ENCODE peak calls at places on chromosomes 6 and 20, in six cellular contexts. Z, W, L, Q, E and P are unnamed samples.
A peak's percentile ranks its signal among the peaks of the same experiment; 100 is the strongest.

GRCh38 chr20:19265646-19266374 is 53.4 kb downstream of the SLC24A3 start:
- DNase-seq in Z (no peak), W (no peak), L (peak; percentile 42), Q (no peak), E (no peak), P (no peak)

GRCh38 chr20:16020971-16021370 is 552.3 kb downstream of the KIF16B start:
- DNase-seq in Z (no peak), W (no peak), L (peak; percentile 6), Q (no peak), E (no peak), P (no peak)

GRCh38 chr6:99013145-99013544 is 65.4 kb upstream of the FBXL4 start:
- DNase-seq in Z (no peak), W (no peak), L (peak; percentile 72), Q (no peak), E (no peak), P (no peak)

GRCh38 chr20:10540636-10541493 is 105.8 kb downstream of the SLX4IP start:
- DNase-seq in Z (no peak), W (no peak), L (peak; percentile 28), Q (no peak), E (no peak), P (no peak)

GRCh38 chr20:51966296-51966971 is 164.1 kb upstream of the SALL4 start:
- DNase-seq in Z (no peak), W (peak; percentile 34), L (peak; percentile 56), Q (peak; percentile 61), E (no peak), P (peak; percentile 33)

GRCh38 chr6:134452901-134453300 is 135.0 kb upstream of the SGK1 start:
- DNase-seq in Z (no peak), W (no peak), L (no peak), Q (no peak), E (no peak), P (no peak)

GRCh38 chr6:110875548-110876169 is 1.1 kb downstream of the AMD1 start:
- DNase-seq in Z (peak; percentile 48), W (peak; percentile 83), L (peak; percentile 76), Q (peak; percentile 66), E (peak; percentile 74), P (no peak)

GRCh38 chr6:139452176-139452876 is 77.9 kb upstream of the CITED2 start:
- DNase-seq in Z (no peak), W (no peak), L (peak; percentile 25), Q (no peak), E (no peak), P (no peak)

DNA sequence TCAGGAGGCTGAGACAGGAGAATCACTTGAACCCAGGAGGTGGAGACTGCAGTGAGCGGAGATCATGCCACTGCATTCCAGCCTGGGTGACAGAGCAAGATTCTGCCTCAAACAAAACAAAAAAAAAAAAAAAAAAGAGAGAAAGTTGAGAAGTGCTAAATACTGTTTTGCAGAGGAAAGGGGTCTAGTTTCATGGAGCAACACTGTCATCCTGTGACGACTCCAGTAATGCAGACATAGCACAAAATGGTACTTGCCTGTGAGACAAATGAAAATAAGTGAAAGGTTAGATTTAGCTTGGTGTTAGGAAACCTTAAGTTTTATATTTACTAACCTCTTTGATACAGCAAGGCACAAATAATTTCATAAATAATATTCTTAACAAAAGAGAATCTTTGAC is 29.7 kb downstream of the CEP162 start:
- DNase-seq in Z (no peak), W (no peak), L (peak; percentile 13), Q (no peak), E (no peak), P (no peak)
- TF ChIP-seq CTCF in Z (no peak), W (no peak), L (no peak), Q (peak; percentile 34), E (no peak), P (peak; percentile 15)

GRCh38 chr6:113015249-113015648 is 668.1 kb downstream of the RFPL4B start:
- DNase-seq in Z (peak; percentile 14), W (no peak), L (no peak), Q (no peak), E (no peak), P (no peak)
- TF ChIP-seq CTCF in Z (no peak), W (no peak), L (no peak), Q (no peak), E (no peak), P (no peak)

GRCh38 chr6:77173472-77174074 is 289.7 kb downstream of the HTR1B start:
- DNase-seq in Z (no peak), W (no peak), L (peak; percentile 8), Q (peak; percentile 18), E (no peak), P (no peak)
- TF ChIP-seq CTCF in Z (no peak), W (no peak), L (no peak), Q (peak; percentile 51), E (no peak), P (peak; percentile 45)

GRCh38 chr6:70166088-70166958 is 136.6 kb downstream of the COL9A1 start:
- DNase-seq in Z (peak; percentile 16), W (peak; percentile 30), L (peak; percentile 45), Q (peak; percentile 78), E (no peak), P (no peak)
- TF ChIP-seq CTCF in Z (peak; percentile 66), W (peak; percentile 30), L (peak; percentile 68), Q (peak; percentile 92), E (peak; percentile 2), P (peak; percentile 87)

GRCh38 chr20:36367370-36367745 is 61.2 kb downstream of the DLGAP4 start:
- DNase-seq in Z (no peak), W (no peak), L (no peak), Q (no peak), E (no peak), P (no peak)

GRCh38 chr20:36367907-36368306 is 61.8 kb downstream of the DLGAP4 start:
- DNase-seq in Z (no peak), W (no peak), L (no peak), Q (no peak), E (no peak), P (no peak)

GRCh38 chr20:36368869-36369268 is 62.7 kb downstream of the DLGAP4 start:
- DNase-seq in Z (no peak), W (no peak), L (no peak), Q (no peak), E (no peak), P (no peak)

GRCh38 chr20:36369739-36370138 is 63.6 kb downstream of the DLGAP4 start:
- DNase-seq in Z (no peak), W (no peak), L (no peak), Q (no peak), E (no peak), P (no peak)

GRCh38 chr20:36368400-36368799 is 62.3 kb downstream of the DLGAP4 start:
- DNase-seq in Z (no peak), W (no peak), L (no peak), Q (no peak), E (no peak), P (no peak)
- TF ChIP-seq CTCF in Z (no peak), W (no peak), L (no peak), Q (no peak), E (no peak), P (no peak)

GRCh38 chr6:97501875-97502274 is 218.9 kb upstream of the MMS22L start:
- DNase-seq in Z (no peak), W (no peak), L (no peak), Q (no peak), E (no peak), P (no peak)

GRCh38 chr6:97497713-97498331 is 214.8 kb upstream of the MMS22L start:
- DNase-seq in Z (peak; percentile 53), W (peak; percentile 57), L (peak; percentile 72), Q (peak; percentile 63), E (peak; percentile 40), P (peak; percentile 43)
- TF ChIP-seq CTCF in Z (peak; percentile 86), W (peak; percentile 72), L (peak; percentile 83), Q (peak; percentile 87), E (peak; percentile 81), P (peak; percentile 90)

DNA sequence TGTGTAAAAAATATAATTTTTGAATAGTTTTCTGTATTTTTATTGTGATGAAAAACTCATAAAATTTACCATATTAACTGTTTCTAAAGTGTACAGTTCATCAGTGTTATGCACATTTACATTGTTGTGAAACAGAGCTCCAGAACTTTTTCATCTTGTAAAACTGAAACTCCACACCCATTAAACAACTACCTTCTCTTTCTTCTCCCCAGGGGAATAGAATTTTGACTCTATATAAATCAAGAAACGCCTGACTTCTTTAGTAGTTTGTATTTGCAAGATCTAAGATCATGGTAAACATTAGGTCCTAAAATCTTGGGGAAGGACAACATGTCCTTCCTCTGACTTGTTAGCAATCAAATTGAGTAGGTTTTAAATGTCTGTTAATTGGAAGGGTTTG is 9.1 kb downstream of the ANKRD66 start:
- DNase-seq in Z (no peak), W (no peak), L (no peak), Q (no peak), E (no peak), P (no peak)
- TF ChIP-seq CTCF in Z (no peak), W (no peak), L (no peak), Q (no peak), E (no peak), P (no peak)

GRCh38 chr20:4091332-4092135 is 76.2 kb upstream of the RNF24 start:
- DNase-seq in Z (peak; percentile 63), W (peak; percentile 63), L (peak; percentile 71), Q (peak; percentile 66), E (no peak), P (no peak)
- TF ChIP-seq CTCF in Z (peak; percentile 76), W (peak; percentile 60), L (peak; percentile 86), Q (peak; percentile 79), E (peak; percentile 59), P (peak; percentile 88)

GRCh38 chr20:37992802-37993538 is 40.3 kb downstream of the TTI1 start:
- DNase-seq in Z (peak; percentile 39), W (peak; percentile 80), L (peak; percentile 89), Q (no peak), E (no peak), P (no peak)
- TF ChIP-seq CTCF in Z (peak; percentile 76), W (peak; percentile 63), L (peak; percentile 42), Q (peak; percentile 64), E (peak; percentile 57), P (peak; percentile 27)